ENCODE peak calls at places on chromosomes 6 and 20, in four cellular contexts. One of them, this sample, is unnamed.
A peak's percentile ranks its signal among the peaks of the same experiment; 100 is the strongest.

GRCh38 chr6:161169690-161170089 is 104.2 kb downstream of the AGPAT4 start:
- DNase-seq in K562: peak; percentile 88
- DNase-seq in HepG2: no peak
- DNase-seq in GM12878: no peak
- DNase-seq in this sample: peak; percentile 47

GRCh38 chr6:84764332-84765049 is at the start of gene TBX18:
- DNase-seq in GM12878: no peak
- DNase-seq in K562: peak; percentile 95
- DNase-seq in HepG2: peak; percentile 35
- DNase-seq in this sample: peak; percentile 99

GRCh38 chr6:8944548-8944947 is 509.2 kb upstream of the SLC35B3 start:
- DNase-seq in HepG2: no peak
- DNase-seq in GM12878: no peak
- DNase-seq in K562: no peak
- DNase-seq in this sample: no peak

GRCh38 chr6:163392533-163392932 is 22.0 kb upstream of the QKI start:
- DNase-seq in K562: peak; percentile 46
- DNase-seq in GM12878: no peak
- DNase-seq in HepG2: no peak
- DNase-seq in this sample: peak; percentile 71

GRCh38 chr20:50587291-50587961 is 77.2 kb downstream of the PTPN1 start:
- DNase-seq in GM12878: no peak
- DNase-seq in K562: no peak
- DNase-seq in HepG2: no peak
- DNase-seq in this sample: no peak

GRCh38 chr6:41161380-41161779 is 1.5 kb downstream of the TREM2 start:
- DNase-seq in HepG2: no peak
- DNase-seq in GM12878: no peak
- DNase-seq in K562: no peak
- DNase-seq in this sample: no peak

GRCh38 chr6:107550241-107550840 is 60.4 kb downstream of the SOBP start:
- DNase-seq in GM12878: peak; percentile 7
- DNase-seq in K562: no peak
- DNase-seq in HepG2: no peak
- DNase-seq in this sample: no peak

GRCh38 chr20:37336369-37337207 is 9.4 kb upstream of the SRC start:
- DNase-seq in GM12878: peak; percentile 94
- DNase-seq in K562: peak; percentile 62
- DNase-seq in HepG2: no peak
- DNase-seq in this sample: no peak

GRCh38 chr20:10731190-10731955 is 57.6 kb upstream of the JAG1 start:
- DNase-seq in HepG2: no peak
- DNase-seq in K562: no peak
- DNase-seq in GM12878: no peak
- DNase-seq in this sample: peak; percentile 25

GRCh38 chr6:21800948-21801438 is 207.4 kb downstream of the SOX4 start:
- DNase-seq in K562: no peak
- DNase-seq in GM12878: no peak
- DNase-seq in HepG2: peak; percentile 39
- DNase-seq in this sample: no peak

GRCh38 chr20:50434653-50435396 is 75.4 kb upstream of the PTPN1 start:
- DNase-seq in HepG2: peak; percentile 68
- DNase-seq in GM12878: no peak
- DNase-seq in K562: no peak
- DNase-seq in this sample: no peak

GRCh38 chr6:2222275-2222842 is 23.0 kb downstream of the GMDS start:
- DNase-seq in K562: no peak
- DNase-seq in HepG2: no peak
- DNase-seq in GM12878: no peak
- DNase-seq in this sample: peak; percentile 58

GRCh38 chr6:42338573-42339218 is 113.0 kb downstream of the TRERF1 start:
- DNase-seq in GM12878: no peak
- DNase-seq in HepG2: no peak
- DNase-seq in K562: no peak
- DNase-seq in this sample: peak; percentile 84

GRCh38 chr6:154232013-154232920 is 124.3 kb downstream of the IPCEF1 start:
- DNase-seq in HepG2: no peak
- DNase-seq in GM12878: no peak
- DNase-seq in K562: no peak
- DNase-seq in this sample: no peak

GRCh38 chr20:4150095-4150492 is 134.7 kb upstream of the RNF24 start:
- DNase-seq in GM12878: no peak
- DNase-seq in K562: no peak
- DNase-seq in HepG2: no peak
- DNase-seq in this sample: peak; percentile 21

GRCh38 chr20:19314619-19315018 is 102.2 kb downstream of the SLC24A3 start:
- DNase-seq in GM12878: no peak
- DNase-seq in K562: no peak
- DNase-seq in HepG2: no peak
- DNase-seq in this sample: no peak

GRCh38 chr6:137487181-137487910 is 6.8 kb downstream of the OLIG3 start:
- DNase-seq in K562: no peak
- DNase-seq in GM12878: no peak
- DNase-seq in HepG2: no peak
- DNase-seq in this sample: no peak

GRCh38 chr6:20769651-20770050 is 235.4 kb downstream of the CDKAL1 start:
- DNase-seq in HepG2: no peak
- DNase-seq in GM12878: no peak
- DNase-seq in K562: no peak
- DNase-seq in this sample: no peak

DNA sequence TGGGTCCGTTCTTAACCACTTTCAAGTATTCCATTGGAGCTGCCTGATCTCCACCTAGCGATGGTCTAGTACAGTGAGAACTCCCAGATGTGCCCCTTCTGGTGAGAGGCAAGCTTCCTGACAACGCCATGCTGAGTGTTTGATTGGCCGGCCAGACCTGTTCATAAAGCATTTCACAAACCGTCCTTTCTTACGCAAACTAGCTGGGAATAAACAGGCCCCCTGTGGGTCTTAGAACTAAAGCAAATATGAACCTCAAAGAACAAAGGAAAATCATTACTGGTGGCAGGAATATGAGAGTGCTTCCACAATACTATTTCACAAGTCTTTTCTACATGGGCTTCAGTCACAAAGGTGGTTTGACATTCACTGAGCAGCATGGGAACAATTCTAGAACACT is 15.6 kb upstream of the GCNT2 start:
- DNase-seq in GM12878: no peak
- DNase-seq in HepG2: peak; percentile 99
- DNase-seq in K562: peak; percentile 32
- DNase-seq in this sample: no peak
- TF ChIP-seq MYC in GM12878: no peak
- TF ChIP-seq MYC in HepG2: no peak
- TF ChIP-seq MYC in K562: no peak
- TF ChIP-seq MYC in this sample: no peak

GRCh38 chr6:31779908-31780307 is 2.8 kb upstream of the VWA7 start:
- DNase-seq in K562: no peak
- DNase-seq in GM12878: no peak
- DNase-seq in HepG2: no peak
- DNase-seq in this sample: no peak
- H3K36me3 ChIP-seq in K562: peaks cover 76% of the 10 kb centered on the region
- H3K36me3 ChIP-seq in GM12878: peaks cover 5% of the 10 kb centered on the region
- H3K36me3 ChIP-seq in HepG2: peaks cover 49% of the 10 kb centered on the region
- H3K36me3 ChIP-seq in this sample: peaks cover 7% of the 10 kb centered on the region

GRCh38 chr6:39344821-39345280 is 22.3 kb upstream of the KCNK16 start:
- DNase-seq in GM12878: no peak
- DNase-seq in HepG2: no peak
- DNase-seq in K562: no peak
- DNase-seq in this sample: no peak
- TF ChIP-seq MAX in GM12878: no peak
- TF ChIP-seq MAX in HepG2: no peak
- TF ChIP-seq MAX in K562: no peak
- TF ChIP-seq MAX in this sample: no peak

GRCh38 chr6:25945175-25945574 is 14.7 kb upstream of the SLC17A2 start:
- DNase-seq in GM12878: peak; percentile 51
- DNase-seq in K562: no peak
- DNase-seq in HepG2: no peak
- DNase-seq in this sample: no peak

GRCh38 chr6:25944655-25945054 is 14.2 kb upstream of the SLC17A2 start:
- DNase-seq in HepG2: no peak
- DNase-seq in GM12878: no peak
- DNase-seq in K562: no peak
- DNase-seq in this sample: no peak

GRCh38 chr6:25939593-25939992 is 9.1 kb upstream of the SLC17A2 start:
- DNase-seq in GM12878: no peak
- DNase-seq in K562: no peak
- DNase-seq in HepG2: no peak
- DNase-seq in this sample: no peak

GRCh38 chr6:25943887-25944286 is 13.4 kb upstream of the SLC17A2 start:
- DNase-seq in GM12878: no peak
- DNase-seq in HepG2: no peak
- DNase-seq in K562: no peak
- DNase-seq in this sample: no peak

GRCh38 chr6:25942561-25943147 is 12.2 kb upstream of the SLC17A2 start:
- DNase-seq in GM12878: no peak
- DNase-seq in K562: peak; percentile 33
- DNase-seq in HepG2: peak; percentile 76
- DNase-seq in this sample: peak; percentile 50
- TF ChIP-seq MYC in GM12878: no peak
- TF ChIP-seq MYC in K562: no peak
- TF ChIP-seq MYC in HepG2: no peak
- TF ChIP-seq MYC in this sample: no peak

GRCh38 chr20:35491823-35492222 is 36.4 kb downstream of the CEP250 start:
- DNase-seq in HepG2: no peak
- DNase-seq in K562: no peak
- DNase-seq in GM12878: no peak
- DNase-seq in this sample: no peak
- H3K36me3 ChIP-seq in HepG2: peaks cover 90% of the 10 kb centered on the region
- H3K36me3 ChIP-seq in K562: peaks cover 80% of the 10 kb centered on the region
- H3K36me3 ChIP-seq in GM12878: peaks cover 14% of the 10 kb centered on the region
- H3K36me3 ChIP-seq in this sample: peaks cover 29% of the 10 kb centered on the region

GRCh38 chr6:26556263-26557070 is 18.3 kb downstream of the HMGN4 start:
- DNase-seq in GM12878: no peak
- DNase-seq in K562: peak; percentile 85
- DNase-seq in HepG2: peak; percentile 93
- DNase-seq in this sample: peak; percentile 59
- TF ChIP-seq MAX in GM12878: no peak
- TF ChIP-seq MAX in K562: no peak
- TF ChIP-seq MAX in HepG2: no peak
- TF ChIP-seq MAX in this sample: no peak

GRCh38 chr6:11398451-11399326 is 138.9 kb upstream of the TMEM170B start:
- DNase-seq in K562: no peak
- DNase-seq in GM12878: no peak
- DNase-seq in HepG2: peak; percentile 97
- DNase-seq in this sample: no peak
- TF ChIP-seq MYC in K562: no peak
- TF ChIP-seq MYC in GM12878: no peak
- TF ChIP-seq MYC in HepG2: no peak
- TF ChIP-seq MYC in this sample: no peak

This sample was measured in endothelial cell of umbilical vein.